ENCODE peak calls at places on chromosomes 4 and X, in seven cellular contexts. F is H9, M is Calu3, B is WTC11, S is uterus, Z is astrocyte of the spinal cord, Q is IMR-90. V is an unnamed sample.

GRCh38 chrX:103811858-103812257 is 20.2 kb downstream of the RAB9B start:
- DNase-seq in F (no peak), M (no peak), B (no peak), S (no peak), Z (no peak), Q (no peak), V (no peak)

GRCh38 chrX:121165930-121166359 is 118.5 kb downstream of the GLUD2 start:
- DNase-seq in F (no peak), M (no peak), B (no peak), S (no peak), Z (peak; percentile 1), Q (no peak), V (no peak)

GRCh38 chr4:88940506-88940905 is 116.5 kb downstream of the FAM13A start:
- DNase-seq in F (no peak), M (no peak), B (no peak), S (no peak), Z (no peak), Q (no peak), V (no peak)

GRCh38 chrX:72666451-72666850 is 47.7 kb downstream of the PHKA1 start:
- DNase-seq in F (no peak), M (no peak), B (no peak), S (no peak), Z (no peak), Q (peak; percentile 40), V (no peak)

GRCh38 chr4:152591876-152592275 is 56.0 kb upstream of the FBXW7 start:
- DNase-seq in F (no peak), M (no peak), B (no peak), S (no peak), Z (no peak), Q (no peak), V (no peak)

GRCh38 chr4:184815046-184815877 is 10.5 kb downstream of the ACSL1 start:
- DNase-seq in F (peak; percentile 40), M (peak; percentile 70), B (no peak), S (peak; percentile 85), Z (peak; percentile 80), Q (peak; percentile 74), V (peak; percentile 86)

GRCh38 chr4:80026080-80026479 is 46.9 kb downstream of the ANTXR2 start:
- DNase-seq in F (no peak), M (no peak), B (no peak), S (no peak), Z (no peak), Q (peak; percentile 30), V (no peak)

GRCh38 chr4:156771171-156771837 is 200.3 kb downstream of the PDGFC start:
- DNase-seq in F (peak; percentile 33), M (peak; percentile 41), B (no peak), S (peak; percentile 24), Z (peak; percentile 78), Q (peak; percentile 69), V (no peak)

GRCh38 chr4:69707807-69708206 is 52.6 kb downstream of the SULT1B1 start:
- DNase-seq in F (no peak), M (no peak), B (no peak), S (no peak), Z (no peak), Q (no peak), V (no peak)

GRCh38 chr4:81875962-81876650 is 404.4 kb upstream of the RASGEF1B start:
- DNase-seq in F (no peak), M (no peak), B (no peak), S (no peak), Z (no peak), Q (no peak), V (no peak)

GRCh38 chrX:97314348-97314747 is 430.6 kb downstream of the RPA4 start:
- DNase-seq in F (no peak), M (no peak), B (no peak), S (no peak), Z (no peak), Q (no peak), V (no peak)

GRCh38 chrX:39772057-39772832 is 325.5 kb downstream of the BCOR start:
- DNase-seq in F (peak; percentile 95), M (peak; percentile 47), B (peak; percentile 65), S (no peak), Z (peak; percentile 58), Q (peak; percentile 55), V (no peak)

GRCh38 chr4:5999830-6000365 is 18.3 kb downstream of the C4orf50 start:
- DNase-seq in F (no peak), M (no peak), B (no peak), S (no peak), Z (no peak), Q (no peak), V (no peak)

GRCh38 chr4:78032446-78032845 is 24.7 kb upstream of the FRAS1 start:
- DNase-seq in F (peak; percentile 53), M (no peak), B (no peak), S (no peak), Z (no peak), Q (no peak), V (no peak)

GRCh38 chr4:46389301-46389761 is 597 bp downstream of the GABRA2 start:
- DNase-seq in F (peak; percentile 55), M (no peak), B (peak; percentile 24), S (no peak), Z (peak; percentile 25), Q (no peak), V (no peak)

DNA sequence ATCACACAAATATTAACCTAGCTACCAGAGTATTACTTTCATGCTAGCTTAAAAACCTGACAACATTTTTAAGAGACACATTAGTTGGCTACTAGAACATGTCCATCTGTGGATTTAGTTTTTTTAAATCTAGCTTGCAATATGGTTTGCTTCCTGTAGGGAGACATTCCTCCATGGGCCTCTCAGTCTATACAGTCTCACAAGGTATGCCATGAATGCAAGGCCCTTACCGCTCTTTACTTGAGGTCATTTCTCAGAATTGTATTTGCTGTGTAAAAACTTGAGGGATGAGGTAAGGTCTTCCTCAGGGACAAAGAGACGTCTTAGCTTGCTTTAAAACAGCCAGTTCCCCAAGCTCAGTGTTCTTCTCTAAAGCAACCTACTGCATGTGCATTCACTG is 26.9 kb downstream of the UBA6 start:
- DNase-seq in F (no peak), M (no peak), B (no peak), S (no peak), Z (no peak), Q (no peak), V (no peak)
- TF ChIP-seq CTCF in F (peak; percentile 24), M (no peak), B (no peak), S (no peak), Z (peak; percentile 8), Q (no peak), V (peak; percentile 2)

DNA sequence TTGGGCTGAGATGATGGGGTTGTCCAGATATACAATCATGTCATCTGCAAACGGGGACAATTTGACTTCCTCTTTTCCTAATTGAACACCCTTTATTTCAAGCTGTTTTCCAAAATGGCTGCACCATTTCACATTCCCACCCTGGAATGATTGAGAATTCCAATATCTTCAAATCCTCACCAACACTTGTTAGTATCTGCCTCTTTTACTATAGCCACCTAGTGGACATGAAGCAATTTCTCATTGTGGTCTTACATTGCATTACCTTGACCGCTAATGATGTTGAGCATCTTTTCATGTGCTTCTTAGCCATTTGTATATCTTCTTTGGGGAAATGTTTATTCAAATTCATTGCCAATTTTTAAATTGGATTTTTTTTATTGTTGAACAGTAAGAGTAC is 364.8 kb downstream of the SMARCA1 start:
- DNase-seq in F (no peak), M (no peak), B (no peak), S (no peak), Z (no peak), Q (no peak), V (no peak)
- TF ChIP-seq CTCF in F (peak; percentile 55), M (no peak), B (no peak), S (no peak), Z (no peak), Q (no peak), V (no peak)

GRCh38 chrX:83008415-83008814 is 499.7 kb upstream of the POU3F4 start:
- DNase-seq in F (no peak), M (no peak), B (no peak), S (no peak), Z (no peak), Q (no peak), V (no peak)
- TF ChIP-seq CTCF in F (peak; percentile 66), M (no peak), B (no peak), S (no peak), Z (peak; percentile 11), Q (peak; percentile 38), V (peak; percentile 39)

GRCh38 chrX:119729408-119730201 is 28.8 kb upstream of the SOWAHD start:
- DNase-seq in F (peak; percentile 60), M (peak; percentile 68), B (peak; percentile 59), S (peak; percentile 60), Z (peak; percentile 58), Q (peak; percentile 64), V (no peak)
- TF ChIP-seq CTCF in F (peak; percentile 69), M (peak; percentile 46), B (peak; percentile 22), S (peak; percentile 42), Z (peak; percentile 63), Q (peak; percentile 65), V (peak; percentile 65)

GRCh38 chrX:71081348-71082148 is 13.4 kb upstream of the SNX12 start:
- DNase-seq in F (no peak), M (no peak), B (no peak), S (no peak), Z (no peak), Q (peak; percentile 45), V (no peak)
- TF ChIP-seq CTCF in F (no peak), M (no peak), B (no peak), S (no peak), Z (no peak), Q (no peak), V (no peak)

GRCh38 chr4:101222156-101222845 is 125.0 kb downstream of the PPP3CA start:
- DNase-seq in F (no peak), M (no peak), B (no peak), S (no peak), Z (no peak), Q (peak; percentile 14), V (no peak)

GRCh38 chr4:101221294-101221693 is 126.0 kb downstream of the PPP3CA start:
- DNase-seq in F (no peak), M (no peak), B (no peak), S (no peak), Z (no peak), Q (peak; percentile 12), V (no peak)

GRCh38 chr4:101217353-101218031 is 129.8 kb downstream of the PPP3CA start:
- DNase-seq in F (no peak), M (no peak), B (no peak), S (no peak), Z (no peak), Q (peak; percentile 22), V (no peak)

GRCh38 chr4:101218346-101218745 is 129.0 kb downstream of the PPP3CA start:
- DNase-seq in F (no peak), M (no peak), B (no peak), S (no peak), Z (no peak), Q (no peak), V (no peak)

GRCh38 chr4:101218894-101219293 is 128.4 kb downstream of the PPP3CA start:
- DNase-seq in F (no peak), M (no peak), B (no peak), S (no peak), Z (no peak), Q (no peak), V (no peak)
- TF ChIP-seq CTCF in F (no peak), M (no peak), B (no peak), S (no peak), Z (no peak), Q (no peak), V (no peak)